ENCODE peak calls at places on chromosomes 12 and 14, in five cellular contexts. One of them, this sample, is unnamed.

GRCh38 chr14:75711134-75711795 is 50.2 kb downstream of the TTLL5 start:
- DNase-seq in neuronal stem cell: peak; percentile 33
- DNase-seq in HCT116: peak; percentile 43
- DNase-seq in fibroblast of lung: peak; percentile 75
- DNase-seq in endothelial cell of umbilical vein: peak; percentile 41
- DNase-seq in this sample: peak; percentile 70

GRCh38 chr12:1594045-1594294 is 411 bp downstream of the FBXL14 start:
- DNase-seq in neuronal stem cell: no peak
- DNase-seq in HCT116: no peak
- DNase-seq in fibroblast of lung: no peak
- DNase-seq in endothelial cell of umbilical vein: no peak
- DNase-seq in this sample: peak; percentile 93

GRCh38 chr14:50599700-50600444 is 39.9 kb downstream of the ATL1 start:
- DNase-seq in neuronal stem cell: peak; percentile 20
- DNase-seq in HCT116: peak; percentile 38
- DNase-seq in fibroblast of lung: peak; percentile 78
- DNase-seq in endothelial cell of umbilical vein: peak; percentile 68
- DNase-seq in this sample: peak; percentile 1

GRCh38 chr14:99779751-99780150 is 13.5 kb upstream of the EML1 start:
- DNase-seq in neuronal stem cell: no peak
- DNase-seq in HCT116: no peak
- DNase-seq in fibroblast of lung: no peak
- DNase-seq in endothelial cell of umbilical vein: no peak
- DNase-seq in this sample: no peak

GRCh38 chr14:94132285-94132887 is 3.0 kb upstream of the IFI27L2 start:
- DNase-seq in neuronal stem cell: peak; percentile 71
- DNase-seq in HCT116: peak; percentile 66
- DNase-seq in fibroblast of lung: peak; percentile 77
- DNase-seq in endothelial cell of umbilical vein: peak; percentile 70
- DNase-seq in this sample: peak; percentile 82

GRCh38 chr14:49139593-49139992 is 446.6 kb downstream of the RPS29 start:
- DNase-seq in neuronal stem cell: no peak
- DNase-seq in HCT116: no peak
- DNase-seq in fibroblast of lung: no peak
- DNase-seq in endothelial cell of umbilical vein: no peak
- DNase-seq in this sample: no peak

GRCh38 chr12:752673-753400 is 458 bp downstream of the WNK1 start:
- DNase-seq in neuronal stem cell: no peak
- DNase-seq in HCT116: no peak
- DNase-seq in fibroblast of lung: peak; percentile 48
- DNase-seq in endothelial cell of umbilical vein: peak; percentile 58
- DNase-seq in this sample: peak; percentile 85

GRCh38 chr14:29390046-29390841 is 537.4 kb downstream of the PRKD1 start:
- DNase-seq in neuronal stem cell: peak; percentile 95
- DNase-seq in HCT116: no peak
- DNase-seq in fibroblast of lung: peak; percentile 8
- DNase-seq in endothelial cell of umbilical vein: no peak
- DNase-seq in this sample: no peak

GRCh38 chr12:108833355-108833733 is 24.0 kb downstream of the SSH1 start:
- DNase-seq in neuronal stem cell: no peak
- DNase-seq in HCT116: peak; percentile 71
- DNase-seq in fibroblast of lung: peak; percentile 62
- DNase-seq in endothelial cell of umbilical vein: peak; percentile 81
- DNase-seq in this sample: peak; percentile 89

GRCh38 chr14:52061380-52061779 is 7.5 kb downstream of the NID2 start:
- DNase-seq in neuronal stem cell: no peak
- DNase-seq in HCT116: no peak
- DNase-seq in fibroblast of lung: peak; percentile 51
- DNase-seq in endothelial cell of umbilical vein: no peak
- DNase-seq in this sample: peak; percentile 4

GRCh38 chr12:43114316-43114715 is 437.7 kb downstream of the ADAMTS20 start:
- DNase-seq in neuronal stem cell: no peak
- DNase-seq in HCT116: no peak
- DNase-seq in fibroblast of lung: no peak
- DNase-seq in endothelial cell of umbilical vein: no peak
- DNase-seq in this sample: no peak

GRCh38 chr14:24838945-24839616 is 205.1 kb upstream of the GZMB start:
- DNase-seq in neuronal stem cell: peak; percentile 18
- DNase-seq in HCT116: no peak
- DNase-seq in fibroblast of lung: no peak
- DNase-seq in endothelial cell of umbilical vein: no peak
- DNase-seq in this sample: no peak

GRCh38 chr12:95970905-95971304 is 25.2 kb downstream of the HAL start:
- DNase-seq in neuronal stem cell: no peak
- DNase-seq in HCT116: no peak
- DNase-seq in fibroblast of lung: no peak
- DNase-seq in endothelial cell of umbilical vein: no peak
- DNase-seq in this sample: peak; percentile 31

GRCh38 chr12:120710805-120711296 is 593 bp downstream of the UNC119B start:
- DNase-seq in neuronal stem cell: no peak
- DNase-seq in HCT116: no peak
- DNase-seq in fibroblast of lung: no peak
- DNase-seq in endothelial cell of umbilical vein: no peak
- DNase-seq in this sample: peak; percentile 88

GRCh38 chr14:68981539-68981976 is 2.5 kb upstream of the ACTN1 start:
- DNase-seq in neuronal stem cell: no peak
- DNase-seq in HCT116: no peak
- DNase-seq in fibroblast of lung: no peak
- DNase-seq in endothelial cell of umbilical vein: peak; percentile 81
- DNase-seq in this sample: peak; percentile 86

GRCh38 chr12:122669397-122670070 is 33.6 kb downstream of the HCAR2 start:
- DNase-seq in neuronal stem cell: no peak
- DNase-seq in HCT116: no peak
- DNase-seq in fibroblast of lung: peak; percentile 79
- DNase-seq in endothelial cell of umbilical vein: no peak
- DNase-seq in this sample: peak; percentile 90

GRCh38 chr14:40757376-40757775 is 849.3 kb upstream of the LRFN5 start:
- DNase-seq in neuronal stem cell: no peak
- DNase-seq in HCT116: no peak
- DNase-seq in fibroblast of lung: no peak
- DNase-seq in endothelial cell of umbilical vein: no peak
- DNase-seq in this sample: no peak

GRCh38 chr12:58764100-58764953 is 156.0 kb downstream of the LRIG3 start:
- DNase-seq in neuronal stem cell: no peak
- DNase-seq in HCT116: no peak
- DNase-seq in fibroblast of lung: no peak
- DNase-seq in endothelial cell of umbilical vein: no peak
- DNase-seq in this sample: no peak

GRCh38 chr14:36162267-36162666 is 14.3 kb downstream of the PTCSC3 start:
- DNase-seq in neuronal stem cell: no peak
- DNase-seq in HCT116: no peak
- DNase-seq in fibroblast of lung: no peak
- DNase-seq in endothelial cell of umbilical vein: no peak
- DNase-seq in this sample: no peak

GRCh38 chr12:99605-100004 is 33.0 kb downstream of the IQSEC3 start:
- DNase-seq in neuronal stem cell: peak; percentile 45
- DNase-seq in HCT116: no peak
- DNase-seq in fibroblast of lung: peak; percentile 21
- DNase-seq in endothelial cell of umbilical vein: no peak
- DNase-seq in this sample: no peak

GRCh38 chr12:127811988-127812387 is 455.0 kb upstream of the TMEM132C start:
- DNase-seq in neuronal stem cell: peak; percentile 15
- DNase-seq in HCT116: no peak
- DNase-seq in fibroblast of lung: no peak
- DNase-seq in endothelial cell of umbilical vein: no peak
- DNase-seq in this sample: peak; percentile 87

GRCh38 chr12:96892104-96892503 is 15.0 kb upstream of the NEDD1 start:
- DNase-seq in neuronal stem cell: no peak
- DNase-seq in HCT116: no peak
- DNase-seq in fibroblast of lung: no peak
- DNase-seq in endothelial cell of umbilical vein: no peak
- DNase-seq in this sample: no peak

GRCh38 chr12:91406920-91407341 is 224.3 kb upstream of the DCN start:
- DNase-seq in neuronal stem cell: no peak
- DNase-seq in HCT116: peak; percentile 13
- DNase-seq in fibroblast of lung: no peak
- DNase-seq in endothelial cell of umbilical vein: peak; percentile 67
- DNase-seq in this sample: no peak

GRCh38 chr12:46020768-46021167 is 30.4 kb upstream of the SCAF11 start:
- DNase-seq in neuronal stem cell: no peak
- DNase-seq in HCT116: no peak
- DNase-seq in fibroblast of lung: no peak
- DNase-seq in endothelial cell of umbilical vein: no peak
- DNase-seq in this sample: no peak

GRCh38 chr12:109053382-109054123 is 1.2 kb downstream of the USP30 start:
- DNase-seq in neuronal stem cell: no peak
- DNase-seq in HCT116: no peak
- DNase-seq in fibroblast of lung: peak; percentile 1
- DNase-seq in endothelial cell of umbilical vein: no peak
- DNase-seq in this sample: peak; percentile 19

GRCh38 chr12:96416033-96416790 is 16.0 kb upstream of the CDK17 start:
- DNase-seq in neuronal stem cell: no peak
- DNase-seq in HCT116: no peak
- DNase-seq in fibroblast of lung: peak; percentile 98
- DNase-seq in endothelial cell of umbilical vein: peak; percentile 33
- DNase-seq in this sample: no peak

GRCh38 chr12:106227641-106228319 is 20.0 kb downstream of the CKAP4 start:
- DNase-seq in neuronal stem cell: no peak
- DNase-seq in HCT116: no peak
- DNase-seq in fibroblast of lung: peak; percentile 28
- DNase-seq in endothelial cell of umbilical vein: no peak
- DNase-seq in this sample: no peak

GRCh38 chr12:3669594-3669993 is 83.3 kb downstream of the CRACR2A start:
- DNase-seq in neuronal stem cell: no peak
- DNase-seq in HCT116: no peak
- DNase-seq in fibroblast of lung: no peak
- DNase-seq in endothelial cell of umbilical vein: no peak
- DNase-seq in this sample: no peak

GRCh38 chr14:99177046-99177655 is 94.8 kb downstream of the BCL11B start:
- DNase-seq in neuronal stem cell: no peak
- DNase-seq in HCT116: no peak
- DNase-seq in fibroblast of lung: no peak
- DNase-seq in endothelial cell of umbilical vein: no peak
- DNase-seq in this sample: no peak

GRCh38 chr12:24088751-24089150 is 139.3 kb upstream of the SOX5 start:
- DNase-seq in neuronal stem cell: no peak
- DNase-seq in HCT116: no peak
- DNase-seq in fibroblast of lung: no peak
- DNase-seq in endothelial cell of umbilical vein: peak; percentile 34
- DNase-seq in this sample: no peak

DNA sequence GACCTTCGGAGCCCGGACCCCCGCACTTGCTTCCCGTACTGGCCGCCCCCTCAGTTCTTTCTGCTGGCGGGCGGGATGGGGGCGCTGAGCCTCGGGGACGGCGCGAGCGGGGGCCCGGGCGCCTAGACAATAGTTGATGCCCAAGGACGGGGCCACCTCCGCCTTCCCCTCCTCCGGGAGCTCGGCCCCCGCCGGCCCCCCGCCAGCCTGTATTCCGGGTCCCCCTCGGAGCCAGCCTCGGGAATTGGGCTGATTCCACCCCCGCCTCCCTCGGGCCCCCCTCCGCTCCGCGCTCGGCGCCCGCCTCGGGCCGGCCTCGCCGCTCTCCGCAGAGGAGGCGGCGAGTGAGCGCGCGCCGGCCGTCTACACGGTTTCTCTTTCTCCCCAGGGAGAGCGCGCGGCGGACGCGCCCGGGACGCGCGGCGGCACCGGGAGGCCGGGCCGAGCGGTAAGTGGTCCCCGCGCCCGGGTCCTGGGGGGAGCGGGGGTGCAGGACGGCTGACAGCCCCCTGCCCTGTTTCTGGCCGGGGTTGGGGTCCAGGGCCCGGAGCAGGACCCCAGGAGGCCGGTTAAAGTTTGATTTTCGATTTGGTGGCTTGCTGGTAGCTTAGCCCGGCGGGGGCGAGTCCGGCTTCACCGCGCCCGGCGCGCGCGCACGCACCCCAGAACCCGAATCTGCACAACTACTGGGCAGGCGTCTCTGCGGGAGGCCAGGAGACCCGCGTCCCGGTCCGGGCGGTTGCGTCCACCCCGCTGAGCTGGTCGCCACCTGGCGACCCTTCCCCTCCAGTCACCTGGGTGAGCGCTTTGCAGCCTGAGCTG is 413.7 kb downstream of the PCNX1 start:
- DNase-seq in neuronal stem cell: peak; percentile 66
- DNase-seq in HCT116: no peak
- DNase-seq in fibroblast of lung: peak; percentile 63
- DNase-seq in endothelial cell of umbilical vein: peak; percentile 65
- DNase-seq in this sample: peak; percentile 84
- H2AFZ ChIP-seq in neuronal stem cell: peak overlapping the region; percentile 93
- H2AFZ ChIP-seq in HCT116: peak overlapping the region; percentile 16
- H2AFZ ChIP-seq in fibroblast of lung: peak overlapping the region; percentile 79
- H2AFZ ChIP-seq in endothelial cell of umbilical vein: peak overlapping the region; percentile 95
- H2AFZ ChIP-seq in this sample: peak overlapping the region; percentile 32

GRCh38 chr12:94100990-94101901 is 47.1 kb upstream of the PLXNC1 start:
- DNase-seq in neuronal stem cell: peak; percentile 69
- DNase-seq in HCT116: peak; percentile 44
- DNase-seq in fibroblast of lung: peak; percentile 68
- DNase-seq in endothelial cell of umbilical vein: peak; percentile 51
- DNase-seq in this sample: peak; percentile 84

GRCh38 chr12:94100254-94100653 is 48.1 kb upstream of the PLXNC1 start:
- DNase-seq in neuronal stem cell: no peak
- DNase-seq in HCT116: no peak
- DNase-seq in fibroblast of lung: peak; percentile 51
- DNase-seq in endothelial cell of umbilical vein: peak; percentile 48
- DNase-seq in this sample: peak; percentile 76

GRCh38 chr12:94103986-94104385 is 44.4 kb upstream of the PLXNC1 start:
- DNase-seq in neuronal stem cell: no peak
- DNase-seq in HCT116: no peak
- DNase-seq in fibroblast of lung: no peak
- DNase-seq in endothelial cell of umbilical vein: no peak
- DNase-seq in this sample: no peak

GRCh38 chr12:94099191-94099983 is 49.0 kb upstream of the PLXNC1 start:
- DNase-seq in neuronal stem cell: no peak
- DNase-seq in HCT116: no peak
- DNase-seq in fibroblast of lung: peak; percentile 62
- DNase-seq in endothelial cell of umbilical vein: peak; percentile 8
- DNase-seq in this sample: peak; percentile 56

GRCh38 chr12:94101902-94102660 is 46.3 kb upstream of the PLXNC1 start:
- DNase-seq in neuronal stem cell: peak; percentile 85
- DNase-seq in HCT116: peak; percentile 87
- DNase-seq in fibroblast of lung: peak; percentile 88
- DNase-seq in endothelial cell of umbilical vein: peak; percentile 79
- DNase-seq in this sample: peak; percentile 81
- H3K27ac ChIP-seq in neuronal stem cell: no peak overlapping the region
- H3K27ac ChIP-seq in HCT116: no peak overlapping the region
- H3K27ac ChIP-seq in fibroblast of lung: peak overlapping the region; percentile 62
- H3K27ac ChIP-seq in endothelial cell of umbilical vein: no peak overlapping the region
- H3K27ac ChIP-seq in this sample: peak overlapping the region; percentile 33

DNA sequence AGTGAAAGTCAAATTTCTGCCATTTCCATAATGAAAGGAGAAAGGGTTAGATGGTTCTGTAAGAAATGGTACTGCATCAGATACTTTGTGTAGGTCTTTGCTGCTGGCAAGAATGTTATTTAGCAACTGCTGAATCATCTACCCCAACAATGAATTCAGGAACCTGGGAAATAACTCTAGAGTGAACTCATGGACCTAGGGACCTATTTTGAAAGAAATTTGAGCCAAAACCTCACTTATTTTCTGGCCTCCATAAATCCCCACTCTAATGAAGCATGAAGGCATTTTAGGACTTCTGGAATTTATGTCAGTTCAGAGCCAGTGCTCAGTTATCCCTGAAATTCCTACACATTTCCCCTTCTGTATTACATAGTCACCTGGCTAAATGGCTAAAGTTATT is 50.9 kb upstream of the CPNE8 start:
- DNase-seq in neuronal stem cell: no peak
- DNase-seq in HCT116: no peak
- DNase-seq in fibroblast of lung: no peak
- DNase-seq in endothelial cell of umbilical vein: no peak
- DNase-seq in this sample: no peak
- H2AFZ ChIP-seq in neuronal stem cell: no peak overlapping the region
- H2AFZ ChIP-seq in HCT116: no peak overlapping the region
- H2AFZ ChIP-seq in fibroblast of lung: no peak overlapping the region
- H2AFZ ChIP-seq in endothelial cell of umbilical vein: no peak overlapping the region
- H2AFZ ChIP-seq in this sample: no peak overlapping the region

GRCh38 chr12:50192241-50192640 is 25.1 kb upstream of the CERS5 start:
- DNase-seq in neuronal stem cell: no peak
- DNase-seq in HCT116: no peak
- DNase-seq in fibroblast of lung: no peak
- DNase-seq in endothelial cell of umbilical vein: no peak
- DNase-seq in this sample: no peak
- H3K27ac ChIP-seq in neuronal stem cell: no peak overlapping the region
- H3K27ac ChIP-seq in HCT116: no peak overlapping the region
- H3K27ac ChIP-seq in fibroblast of lung: no peak overlapping the region
- H3K27ac ChIP-seq in endothelial cell of umbilical vein: peak overlapping the region; percentile 87
- H3K27ac ChIP-seq in this sample: peak overlapping the region; percentile 77